ENCODE peak calls at places on chromosomes 16 and 17, in eight cellular contexts. P, N, L, M, G, E, W and U are unnamed samples.

GRCh38 chr17:75980188-75981018 is 1.4 kb downstream of the TEN1 start:
- DNase-seq in G (no peak), E (no peak), W (no peak), L (no peak), M (no peak), P (no peak), N (no peak), U (no peak)

GRCh38 chr17:65181237-65182061 is 44.3 kb downstream of the RGS9 start:
- DNase-seq in P (no peak), L (no peak), E (no peak), M (peak; percentile 95), W (no peak), N (no peak), G (no peak), U (peak; percentile 80)

GRCh38 chr16:31000671-31001382 is 9.6 kb downstream of the STX1B start:
- DNase-seq in P (no peak), M (no peak), E (no peak), N (no peak), G (no peak), W (no peak), L (no peak), U (no peak)

GRCh38 chr16:57899771-57900661 is 70.9 kb downstream of the CNGB1 start:
- DNase-seq in E (peak; percentile 62), W (peak; percentile 71), L (no peak), G (peak; percentile 84), P (no peak), M (peak; percentile 76), N (peak; percentile 81), U (peak; percentile 87)

GRCh38 chr16:49165025-49165424 is 116.6 kb downstream of the CBLN1 start:
- DNase-seq in M (no peak), P (no peak), L (no peak), G (no peak), E (no peak), W (no peak), N (no peak), U (no peak)

GRCh38 chr17:61201211-61201610 is 198.4 kb upstream of the TBX2 start:
- DNase-seq in W (no peak), L (no peak), E (peak; percentile 97), G (no peak), P (peak; percentile 88), N (no peak), M (no peak), U (no peak)

GRCh38 chr17:39737761-39738567 is at the start of gene GRB7:
- DNase-seq in N (peak; percentile 34), M (no peak), G (peak; percentile 39), L (no peak), W (peak; percentile 94), P (no peak), E (no peak), U (no peak)

GRCh38 chr16:27785307-27785678 is 235.3 kb downstream of the KATNIP start:
- DNase-seq in P (no peak), G (no peak), N (no peak), W (no peak), E (no peak), M (no peak), L (no peak), U (no peak)

GRCh38 chr17:17528696-17529652 is 32.8 kb upstream of the RASD1 start:
- DNase-seq in E (no peak), W (peak; percentile 91), P (no peak), G (no peak), N (no peak), M (no peak), L (no peak), U (no peak)

GRCh38 chr16:19753815-19754643 is 36.0 kb downstream of the IQCK start:
- DNase-seq in P (no peak), L (no peak), N (no peak), M (no peak), E (peak; percentile 65), W (no peak), G (no peak), U (no peak)

GRCh38 chr16:6160303-6160702 is 1062.7 kb upstream of the EEF2KMT start:
- DNase-seq in M (no peak), W (no peak), L (no peak), P (no peak), N (no peak), G (no peak), E (no peak), U (no peak)

GRCh38 chr16:85423631-85424030 is 189.5 kb upstream of the GSE1 start:
- DNase-seq in E (no peak), P (no peak), N (no peak), M (no peak), G (peak; percentile 2), L (no peak), W (no peak), U (no peak)

GRCh38 chr16:1346422-1347285 is 5.0 kb downstream of the TSR3 start:
- DNase-seq in E (no peak), N (no peak), P (no peak), W (no peak), L (no peak), M (no peak), G (no peak), U (peak; percentile 50)

GRCh38 chr16:4202615-4203014 is 39.3 kb downstream of the SRL start:
- DNase-seq in M (no peak), L (no peak), N (no peak), P (no peak), W (no peak), G (no peak), E (no peak), U (no peak)

GRCh38 chr16:1428511-1428910 is 2.4 kb upstream of the PERCC1 start:
- DNase-seq in P (no peak), N (no peak), G (peak; percentile 51), E (no peak), W (no peak), M (peak; percentile 57), L (no peak), U (no peak)

GRCh38 chr16:84754353-84754856 is 54.6 kb downstream of the USP10 start:
- DNase-seq in N (peak; percentile 82), G (peak; percentile 69), L (no peak), W (peak; percentile 60), M (peak; percentile 85), E (peak; percentile 85), P (peak; percentile 54), U (peak; percentile 82)

GRCh38 chr16:85350973-85351372 is 238.7 kb upstream of the CIBAR2 start:
- DNase-seq in P (peak; percentile 93), W (peak; percentile 99), N (peak; percentile 62), L (peak; percentile 24), G (no peak), E (peak; percentile 99), M (no peak), U (no peak)

GRCh38 chr16:67207857-67208524 is 9.1 kb downstream of the ELMO3 start:
- DNase-seq in E (peak; percentile 71), M (no peak), L (no peak), N (no peak), P (no peak), G (no peak), W (no peak), U (no peak)

GRCh38 chr17:37179893-37180292 is 195.9 kb upstream of the C17orf78 start:
- DNase-seq in W (no peak), E (peak; percentile 79), G (no peak), M (no peak), P (peak; percentile 59), L (no peak), N (no peak), U (no peak)

GRCh38 chr17:50533720-50534148 is 1.2 kb downstream of the EPN3 start:
- DNase-seq in E (peak; percentile 37), P (no peak), W (peak; percentile 84), L (no peak), G (no peak), M (no peak), N (peak; percentile 54), U (no peak)

GRCh38 chr17:38729886-38730525 is at the start of gene CISD3:
- DNase-seq in W (peak; percentile 90), G (peak; percentile 89), M (peak; percentile 95), E (peak; percentile 88), P (no peak), N (peak; percentile 92), L (peak; percentile 54), U (peak; percentile 87)

GRCh38 chr16:72844225-72844920 is 203.6 kb downstream of the ZFHX3 start:
- DNase-seq in P (no peak), W (no peak), N (peak; percentile 59), L (no peak), G (no peak), E (no peak), M (peak; percentile 22), U (no peak)